ENCODE peak calls at places on chromosome 3, in nine cellular contexts. N is hippocampal formation; I is EH; K is right cardiac atrium; O is fibroblast of the aortic adventitia; W is activated naive CD4-positive, alpha-beta T cell; D is epithelial cell of esophagus; Q is activated CD4-positive, alpha-beta T cell treated with anti-CD3 and anti-CD28 coated beads, Interleukin-2, amount 10 ng/mL, durations not matched to agents 24 days and 14 days; U is T-helper 1 cell. T is an unnamed sample.

GRCh38 chr3:195078891-195079440 is 192.0 kb downstream of the XXYLT1 start:
- DNase-seq in N (no peak), I (no peak), K (peak), O (no peak), W (no peak), D (no peak), Q (no peak), U (no peak), T (no peak)

GRCh38 chr3:114711321-114711891 is 417.6 kb downstream of the TIGIT start:
- DNase-seq in N (no peak), I (no peak), K (no peak), O (no peak), W (no peak), D (no peak), Q (no peak), U (no peak), T (no peak)

GRCh38 chr3:193553606-193554005 is 1.1 kb downstream of the ATP13A4 start:
- DNase-seq in N (no peak), I (no peak), K (no peak), O (no peak), W (no peak), D (no peak), Q (no peak), U (no peak), T (no peak)

GRCh38 chr3:71031914-71032521 is 551.5 kb downstream of the FOXP1 start:
- DNase-seq in N (no peak), I (peak), K (peak), O (peak), W (no peak), D (no peak), Q (no peak), U (no peak), T (no peak)

GRCh38 chr3:43995078-43995928 is 246.4 kb upstream of the TOPAZ1 start:
- DNase-seq in N (no peak), I (peak), K (no peak), O (peak), W (no peak), D (peak), Q (peak), U (no peak), T (peak)

GRCh38 chr3:6737223-6737994 is 123.5 kb upstream of the GRM7 start:
- DNase-seq in N (no peak), I (no peak), K (no peak), O (no peak), W (no peak), D (no peak), Q (no peak), U (no peak), T (no peak)

GRCh38 chr3:105933871-105934270 is 65.1 kb upstream of the CBLB start:
- DNase-seq in N (no peak), I (no peak), K (no peak), O (peak), W (no peak), D (no peak), Q (no peak), U (no peak), T (no peak)

GRCh38 chr3:188734395-188734794 is 437.4 kb upstream of the TPRG1 start:
- DNase-seq in N (no peak), I (peak), K (no peak), O (no peak), W (no peak), D (peak), Q (no peak), U (no peak), T (no peak)

GRCh38 chr3:195263193-195263924 is 7.6 kb downstream of the XXYLT1 start:
- DNase-seq in N (no peak), I (peak), K (peak), O (no peak), W (no peak), D (peak), Q (peak), U (no peak), T (no peak)

GRCh38 chr3:193702967-193703366 is 110.0 kb downstream of the OPA1 start:
- DNase-seq in N (no peak), I (peak), K (no peak), O (peak), W (no peak), D (no peak), Q (no peak), U (no peak), T (no peak)

GRCh38 chr3:147368561-147369151 is 37.7 kb downstream of the ZIC4 start:
- DNase-seq in N (no peak), I (no peak), K (no peak), O (no peak), W (no peak), D (no peak), Q (no peak), U (no peak), T (no peak)

GRCh38 chr3:74643636-74644035 is 29.2 kb upstream of the CNTN3 start:
- DNase-seq in N (no peak), I (peak), K (peak), O (no peak), W (no peak), D (no peak), Q (no peak), U (no peak), T (peak)

GRCh38 chr3:62982795-62983455 is 107.7 kb upstream of the CADPS start:
- DNase-seq in N (no peak), I (no peak), K (no peak), O (no peak), W (no peak), D (no peak), Q (no peak), U (no peak), T (no peak)

GRCh38 chr3:132382267-132382666 is 35.0 kb upstream of the DNAJC13 start:
- DNase-seq in N (no peak), I (no peak), K (no peak), O (no peak), W (no peak), D (no peak), Q (no peak), U (no peak), T (no peak)

GRCh38 chr3:24088782-24089181 is 143.7 kb downstream of the NR1D2 start:
- DNase-seq in N (no peak), I (peak), K (no peak), O (peak), W (no peak), D (peak), Q (no peak), U (no peak), T (peak)

GRCh38 chr3:56389213-56389830 is 78.9 kb downstream of the ERC2 start:
- DNase-seq in N (no peak), I (no peak), K (no peak), O (no peak), W (no peak), D (no peak), Q (no peak), U (no peak), T (no peak)

GRCh38 chr3:111156506-111156905 is 84.9 kb downstream of the NECTIN3 start:
- DNase-seq in N (no peak), I (peak), K (no peak), O (peak), W (no peak), D (no peak), Q (no peak), U (no peak), T (no peak)

GRCh38 chr3:98971183-98971681 is 69.7 kb upstream of the DCBLD2 start:
- DNase-seq in N (no peak), I (peak), K (no peak), O (peak), W (no peak), D (peak), Q (no peak), U (no peak), T (no peak)

T was measured in hepatocyte.